ENCODE peak calls at places on chromosomes 2 and 18, in five cellular contexts. One of them, this sample, is unnamed.

GRCh38 chr2:209498574-209498973 is 74.7 kb downstream of the MAP2 start:
- DNase-seq in transverse colon: no peak
- DNase-seq in IMR-90: no peak
- DNase-seq in HL-60: no peak
- DNase-seq in AG09319: no peak
- DNase-seq in this sample: no peak

GRCh38 chr18:41771971-41772370 is 183.1 kb upstream of the PIK3C3 start:
- DNase-seq in transverse colon: no peak
- DNase-seq in IMR-90: peak
- DNase-seq in HL-60: no peak
- DNase-seq in AG09319: no peak
- DNase-seq in this sample: no peak

GRCh38 chr18:51006061-51006818 is 23.8 kb upstream of the SMAD4 start:
- DNase-seq in transverse colon: no peak
- DNase-seq in IMR-90: no peak
- DNase-seq in HL-60: no peak
- DNase-seq in AG09319: no peak
- DNase-seq in this sample: no peak

GRCh38 chr2:96537066-96537733 is 648 bp downstream of the ARID5A start:
- DNase-seq in transverse colon: peak
- DNase-seq in IMR-90: peak
- DNase-seq in HL-60: peak
- DNase-seq in AG09319: no peak
- DNase-seq in this sample: no peak

GRCh38 chr2:26650713-26651457 is 9.7 kb upstream of the CIB4 start:
- DNase-seq in transverse colon: no peak
- DNase-seq in IMR-90: no peak
- DNase-seq in HL-60: no peak
- DNase-seq in AG09319: no peak
- DNase-seq in this sample: no peak

GRCh38 chr2:171824086-171824485 is 70.0 kb downstream of the SLC25A12 start:
- DNase-seq in transverse colon: no peak
- DNase-seq in IMR-90: peak
- DNase-seq in HL-60: peak
- DNase-seq in AG09319: no peak
- DNase-seq in this sample: no peak

GRCh38 chr18:79217979-79218604 is 148.9 kb downstream of the ATP9B start:
- DNase-seq in transverse colon: no peak
- DNase-seq in IMR-90: no peak
- DNase-seq in HL-60: no peak
- DNase-seq in AG09319: no peak
- DNase-seq in this sample: no peak

GRCh38 chr2:109663721-109664120 is 49.6 kb downstream of the SOWAHC start:
- DNase-seq in transverse colon: no peak
- DNase-seq in IMR-90: peak
- DNase-seq in HL-60: no peak
- DNase-seq in AG09319: peak
- DNase-seq in this sample: no peak

GRCh38 chr2:199364153-199364552 is 93.6 kb downstream of the SATB2 start:
- DNase-seq in transverse colon: no peak
- DNase-seq in IMR-90: no peak
- DNase-seq in HL-60: no peak
- DNase-seq in AG09319: no peak
- DNase-seq in this sample: no peak

GRCh38 chr2:109612991-109613921 is 510 bp downstream of the SEPTIN10 start:
- DNase-seq in transverse colon: peak
- DNase-seq in IMR-90: peak
- DNase-seq in HL-60: no peak
- DNase-seq in AG09319: no peak
- DNase-seq in this sample: peak

GRCh38 chr18:23798824-23799223 is 109.6 kb downstream of the LAMA3 start:
- DNase-seq in transverse colon: no peak
- DNase-seq in IMR-90: no peak
- DNase-seq in HL-60: no peak
- DNase-seq in AG09319: no peak
- DNase-seq in this sample: no peak

GRCh38 chr18:39702888-39703287 is 2137.3 kb upstream of the CELF4 start:
- DNase-seq in transverse colon: no peak
- DNase-seq in IMR-90: no peak
- DNase-seq in HL-60: no peak
- DNase-seq in AG09319: no peak
- DNase-seq in this sample: no peak

GRCh38 chr2:175964195-175964594 is 37.9 kb downstream of the LNPK start:
- DNase-seq in transverse colon: no peak
- DNase-seq in IMR-90: no peak
- DNase-seq in HL-60: no peak
- DNase-seq in AG09319: no peak
- DNase-seq in this sample: no peak

GRCh38 chr2:209913786-209914185 is 88.7 kb upstream of the RPE start:
- DNase-seq in transverse colon: no peak
- DNase-seq in IMR-90: no peak
- DNase-seq in HL-60: no peak
- DNase-seq in AG09319: no peak
- DNase-seq in this sample: no peak

GRCh38 chr18:79546781-79547272 is 132.8 kb upstream of the CTDP1 start:
- DNase-seq in transverse colon: no peak
- DNase-seq in IMR-90: no peak
- DNase-seq in HL-60: no peak
- DNase-seq in AG09319: no peak
- DNase-seq in this sample: no peak

GRCh38 chr18:4789506-4789905 is 334.4 kb upstream of the DLGAP1 start:
- DNase-seq in transverse colon: no peak
- DNase-seq in IMR-90: no peak
- DNase-seq in HL-60: no peak
- DNase-seq in AG09319: no peak
- DNase-seq in this sample: no peak

GRCh38 chr18:34159691-34160185 is 65.0 kb downstream of the NOL4 start:
- DNase-seq in transverse colon: no peak
- DNase-seq in IMR-90: no peak
- DNase-seq in HL-60: no peak
- DNase-seq in AG09319: no peak
- DNase-seq in this sample: no peak

GRCh38 chr18:45910405-45911023 is 56.6 kb downstream of the EPG5 start:
- DNase-seq in transverse colon: peak
- DNase-seq in IMR-90: peak
- DNase-seq in HL-60: no peak
- DNase-seq in AG09319: no peak
- DNase-seq in this sample: no peak

GRCh38 chr2:133568172-133568571 is at the start of gene NCKAP5:
- DNase-seq in transverse colon: peak
- DNase-seq in IMR-90: peak
- DNase-seq in HL-60: no peak
- DNase-seq in AG09319: no peak
- DNase-seq in this sample: no peak
- TF ChIP-seq CTCF in transverse colon: peak
- TF ChIP-seq CTCF in IMR-90: peak
- TF ChIP-seq CTCF in HL-60: no peak
- TF ChIP-seq CTCF in AG09319: no peak
- TF ChIP-seq CTCF in this sample: peak

DNA sequence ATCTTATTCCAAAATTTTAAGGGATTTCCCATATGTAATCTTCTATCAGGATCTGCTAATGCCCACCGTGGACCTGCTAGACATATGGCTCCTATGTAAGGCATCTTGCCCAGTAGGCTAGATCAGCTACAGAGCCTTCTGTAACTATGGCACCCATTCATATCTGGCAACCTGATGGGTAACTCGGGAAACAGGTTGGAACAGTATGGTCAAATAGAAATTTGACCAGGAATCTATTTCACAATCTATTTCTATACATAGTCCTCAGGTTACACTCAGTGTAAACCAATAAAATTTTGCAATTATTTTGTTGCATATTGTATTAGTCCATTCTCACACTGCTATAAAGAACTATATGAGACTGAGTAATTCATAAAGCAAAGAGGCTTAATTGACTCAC is 93.3 kb downstream of the ST6GAL2 start:
- DNase-seq in transverse colon: no peak
- DNase-seq in IMR-90: no peak
- DNase-seq in HL-60: no peak
- DNase-seq in AG09319: no peak
- DNase-seq in this sample: no peak
- TF ChIP-seq CTCF in transverse colon: no peak
- TF ChIP-seq CTCF in IMR-90: no peak
- TF ChIP-seq CTCF in HL-60: no peak
- TF ChIP-seq CTCF in AG09319: no peak
- TF ChIP-seq CTCF in this sample: no peak

GRCh38 chr18:37335337-37335736 is 230.3 kb downstream of the CELF4 start:
- DNase-seq in transverse colon: no peak
- DNase-seq in IMR-90: no peak
- DNase-seq in HL-60: no peak
- DNase-seq in AG09319: no peak
- DNase-seq in this sample: no peak
- TF ChIP-seq CTCF in transverse colon: no peak
- TF ChIP-seq CTCF in IMR-90: peak
- TF ChIP-seq CTCF in HL-60: no peak
- TF ChIP-seq CTCF in AG09319: peak
- TF ChIP-seq CTCF in this sample: peak

GRCh38 chr2:126399001-126399400 is 257.0 kb upstream of the GYPC start:
- DNase-seq in transverse colon: no peak
- DNase-seq in IMR-90: no peak
- DNase-seq in HL-60: no peak
- DNase-seq in AG09319: no peak
- DNase-seq in this sample: no peak
- TF ChIP-seq CTCF in transverse colon: no peak
- TF ChIP-seq CTCF in IMR-90: no peak
- TF ChIP-seq CTCF in HL-60: peak
- TF ChIP-seq CTCF in AG09319: no peak
- TF ChIP-seq CTCF in this sample: peak

GRCh38 chr2:60271096-60271495 is 282.4 kb downstream of the BCL11A start:
- DNase-seq in transverse colon: no peak
- DNase-seq in IMR-90: no peak
- DNase-seq in HL-60: no peak
- DNase-seq in AG09319: no peak
- DNase-seq in this sample: no peak
- TF ChIP-seq CTCF in transverse colon: no peak
- TF ChIP-seq CTCF in IMR-90: no peak
- TF ChIP-seq CTCF in HL-60: no peak
- TF ChIP-seq CTCF in AG09319: no peak
- TF ChIP-seq CTCF in this sample: no peak

DNA sequence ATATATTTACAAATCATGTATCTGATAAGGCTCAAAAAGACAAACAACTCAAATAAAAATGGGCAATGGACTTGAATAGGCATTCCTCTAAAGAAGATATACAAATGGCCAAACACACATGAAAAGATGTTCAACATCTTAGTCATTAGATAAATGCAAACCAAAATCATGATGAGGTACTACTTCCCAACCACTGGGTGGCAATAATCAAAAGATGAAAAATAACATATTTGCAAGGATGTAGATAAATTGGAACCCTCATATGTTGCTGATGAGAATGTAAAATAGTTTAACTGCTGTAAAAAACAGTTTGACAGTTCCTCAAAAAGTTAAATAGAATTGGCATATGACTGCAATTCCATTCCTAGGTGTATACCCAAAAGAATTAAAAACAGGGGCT is 132.3 kb downstream of the TTC32 start:
- DNase-seq in transverse colon: no peak
- DNase-seq in IMR-90: peak
- DNase-seq in HL-60: no peak
- DNase-seq in AG09319: no peak
- DNase-seq in this sample: no peak
- TF ChIP-seq CTCF in transverse colon: no peak
- TF ChIP-seq CTCF in IMR-90: peak
- TF ChIP-seq CTCF in HL-60: peak
- TF ChIP-seq CTCF in AG09319: peak
- TF ChIP-seq CTCF in this sample: peak

DNA sequence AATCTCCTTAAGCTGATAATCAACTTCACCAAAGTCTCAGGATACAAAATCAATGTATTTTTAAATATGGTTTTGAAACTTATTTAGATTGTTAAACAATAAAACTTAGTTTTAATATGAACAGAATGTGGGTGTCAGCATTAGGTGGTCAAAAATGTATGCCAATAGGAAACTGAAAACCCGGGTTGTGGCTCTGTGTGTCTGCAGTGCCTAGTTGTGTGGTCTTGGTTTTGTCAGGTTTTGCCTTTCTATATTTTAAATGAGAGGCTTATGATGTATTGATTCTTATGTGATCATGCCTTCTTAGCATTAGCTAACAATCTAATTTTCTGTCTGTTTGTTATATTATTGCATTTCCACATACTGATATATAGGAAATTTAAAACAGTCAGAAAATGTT is 227.8 kb downstream of the ZNF407 start:
- DNase-seq in transverse colon: no peak
- DNase-seq in IMR-90: no peak
- DNase-seq in HL-60: no peak
- DNase-seq in AG09319: no peak
- DNase-seq in this sample: no peak
- TF ChIP-seq CTCF in transverse colon: no peak
- TF ChIP-seq CTCF in IMR-90: no peak
- TF ChIP-seq CTCF in HL-60: no peak
- TF ChIP-seq CTCF in AG09319: no peak
- TF ChIP-seq CTCF in this sample: no peak

GRCh38 chr18:62457830-62458229 is 65.0 kb upstream of the ZCCHC2 start:
- DNase-seq in transverse colon: no peak
- DNase-seq in IMR-90: no peak
- DNase-seq in HL-60: no peak
- DNase-seq in AG09319: no peak
- DNase-seq in this sample: no peak
- TF ChIP-seq CTCF in transverse colon: no peak
- TF ChIP-seq CTCF in IMR-90: no peak
- TF ChIP-seq CTCF in HL-60: no peak
- TF ChIP-seq CTCF in AG09319: no peak
- TF ChIP-seq CTCF in this sample: no peak

GRCh38 chr2:46601328-46601963 is 122.1 kb downstream of the TMEM247 start:
- DNase-seq in transverse colon: no peak
- DNase-seq in IMR-90: peak
- DNase-seq in HL-60: no peak
- DNase-seq in AG09319: no peak
- DNase-seq in this sample: no peak
- TF ChIP-seq CTCF in transverse colon: peak
- TF ChIP-seq CTCF in IMR-90: peak
- TF ChIP-seq CTCF in HL-60: no peak
- TF ChIP-seq CTCF in AG09319: peak
- TF ChIP-seq CTCF in this sample: peak

GRCh38 chr2:79040967-79041582 is 15.6 kb downstream of the REG3G start:
- DNase-seq in transverse colon: no peak
- DNase-seq in IMR-90: no peak
- DNase-seq in HL-60: no peak
- DNase-seq in AG09319: no peak
- DNase-seq in this sample: no peak
- TF ChIP-seq CTCF in transverse colon: peak
- TF ChIP-seq CTCF in IMR-90: peak
- TF ChIP-seq CTCF in HL-60: peak
- TF ChIP-seq CTCF in AG09319: no peak
- TF ChIP-seq CTCF in this sample: peak

This sample was measured in type B pancreatic cell.